ENCODE peak calls at places on chromosomes 16 and 17, in four cellular contexts. P, Y, T and N are unnamed samples.

GRCh38 chr17:48718781-48719641 is 3.3 kb downstream of the PRAC1 start:
- DNase-seq in P (no peak), Y (no peak), T (no peak), N (no peak)

GRCh38 chr17:72259977-72260376 is 139.2 kb downstream of the SOX9 start:
- DNase-seq in P (no peak), Y (no peak), T (no peak), N (no peak)

GRCh38 chr17:82598256-82599011 is 49.8 kb downstream of the WDR45B start:
- DNase-seq in P (no peak), Y (peak), T (peak), N (no peak)

GRCh38 chr17:4310349-4311060 is 46.7 kb upstream of the ANKFY1 start:
- DNase-seq in P (no peak), Y (no peak), T (peak), N (no peak)

GRCh38 chr17:3879591-3880417 is 13.0 kb downstream of the CAMKK1 start:
- DNase-seq in P (no peak), Y (no peak), T (no peak), N (no peak)

GRCh38 chr16:1958715-1959268 is 546 bp upstream of the NDUFB10 start:
- DNase-seq in P (peak), Y (peak), T (no peak), N (no peak)

GRCh38 chr17:8893621-8894020 is 26.1 kb upstream of the PIK3R6 start:
- DNase-seq in P (no peak), Y (no peak), T (no peak), N (no peak)

GRCh38 chr16:11742041-11742535 is 569 bp downstream of the TXNDC11 start:
- DNase-seq in P (peak), Y (peak), T (no peak), N (peak)

GRCh38 chr17:42548070-42548837 is 4.5 kb upstream of the HSD17B1 start:
- DNase-seq in P (peak), Y (peak), T (peak), N (peak)

GRCh38 chr16:57940382-57940966 is 30.5 kb downstream of the CNGB1 start:
- DNase-seq in P (no peak), Y (no peak), T (no peak), N (no peak)

GRCh38 chr16:82876951-82877350 is 250.2 kb downstream of the CDH13 start:
- DNase-seq in P (no peak), Y (no peak), T (no peak), N (no peak)

GRCh38 chr16:23728112-23728477 is 15.1 kb upstream of the ERN2 start:
- DNase-seq in P (no peak), Y (no peak), T (no peak), N (no peak)
- TF ChIP-seq CTCF in P (no peak), Y (no peak), T (no peak), N (no peak)

GRCh38 chr16:8417145-8417544 is 173.2 kb downstream of the TMEM114 start:
- DNase-seq in P (no peak), Y (no peak), T (no peak), N (no peak)
- TF ChIP-seq CTCF in P (no peak), Y (no peak), T (no peak), N (no peak)

GRCh38 chr16:68382296-68382718 is 66.0 kb downstream of the SMPD3 start:
- DNase-seq in P (peak), Y (peak), T (no peak), N (peak)
- TF ChIP-seq CTCF in P (peak), Y (peak), T (peak), N (peak)

GRCh38 chr16:88844412-88845118 is 12.2 kb downstream of the GALNS start:
- DNase-seq in P (no peak), Y (no peak), T (no peak), N (no peak)
- TF ChIP-seq CTCF in P (no peak), Y (no peak), T (peak), N (no peak)

GRCh38 chr17:37440424-37440823 is 33.7 kb downstream of the TADA2A start:
- DNase-seq in P (peak), Y (no peak), T (no peak), N (no peak)

GRCh38 chr17:37432671-37433070 is 26.0 kb downstream of the TADA2A start:
- DNase-seq in P (no peak), Y (no peak), T (no peak), N (no peak)

GRCh38 chr17:37438141-37438540 is 31.5 kb downstream of the TADA2A start:
- DNase-seq in P (no peak), Y (no peak), T (no peak), N (no peak)
- TF ChIP-seq CTCF in P (peak), Y (no peak), T (peak), N (peak)